ENCODE peak calls at places on chromosomes 1 and 21, in nine cellular contexts. C is A172, T is fibroblast of mammary gland, U is NB4, O is endodermal cell, X is astrocyte, Q is fibroblast of gingiva, H is hypothalamus, K is HS-5. M is an unnamed sample.

GRCh38 chr1:169906938-169907337 is 13.2 kb upstream of the SCYL3 start:
- DNase-seq in C (no peak), T (peak; percentile 89), U (no peak), O (no peak), X (no peak), Q (peak; percentile 84), H (no peak), K (no peak), M (no peak)

GRCh38 chr1:201608635-201609395 is 69.9 kb downstream of the NAV1 start:
- DNase-seq in C (no peak), T (no peak), U (no peak), O (no peak), X (peak; percentile 46), Q (peak; percentile 26), H (no peak), K (no peak), M (no peak)

GRCh38 chr21:39313042-39313456 is 383 bp downstream of the BRWD1 start:
- DNase-seq in C (no peak), T (no peak), U (no peak), O (no peak), X (no peak), Q (no peak), H (no peak), K (no peak), M (peak; percentile 30)

GRCh38 chr1:118028267-118028666 is 98.7 kb downstream of the WDR3 start:
- DNase-seq in C (no peak), T (no peak), U (no peak), O (no peak), X (no peak), Q (no peak), H (no peak), K (no peak), M (no peak)

GRCh38 chr1:200359610-200360163 is 50.1 kb downstream of the ZNF281 start:
- DNase-seq in C (no peak), T (peak; percentile 78), U (peak; percentile 35), O (peak; percentile 40), X (peak; percentile 74), Q (peak; percentile 29), H (no peak), K (no peak), M (no peak)

GRCh38 chr1:167538657-167539056 is 14.9 kb downstream of the CREG1 start:
- DNase-seq in C (peak; percentile 46), T (no peak), U (no peak), O (peak; percentile 87), X (no peak), Q (no peak), H (no peak), K (no peak), M (peak; percentile 27)

GRCh38 chr1:6870086-6870485 is 84.8 kb downstream of the CAMTA1 start:
- DNase-seq in C (no peak), T (no peak), U (no peak), O (no peak), X (peak; percentile 14), Q (peak; percentile 80), H (no peak), K (no peak), M (no peak)

GRCh38 chr1:209104646-209105045 is 478.9 kb upstream of the CAMK1G start:
- DNase-seq in C (no peak), T (no peak), U (no peak), O (no peak), X (no peak), Q (no peak), H (no peak), K (no peak), M (no peak)

GRCh38 chr1:115982399-115982798 is 6.1 kb downstream of the SLC22A15 start:
- DNase-seq in C (no peak), T (no peak), U (peak; percentile 64), O (no peak), X (no peak), Q (no peak), H (no peak), K (no peak), M (no peak)

GRCh38 chr1:167272375-167272957 is 51.8 kb downstream of the POU2F1 start:
- DNase-seq in C (no peak), T (no peak), U (peak; percentile 45), O (no peak), X (no peak), Q (no peak), H (no peak), K (no peak), M (no peak)

GRCh38 chr1:41515131-41515678 is 30.7 kb upstream of the EDN2 start:
- DNase-seq in C (no peak), T (no peak), U (no peak), O (peak; percentile 54), X (no peak), Q (no peak), H (peak; percentile 66), K (no peak), M (peak; percentile 73)

GRCh38 chr1:156836041-156836654 is 19.5 kb upstream of the SH2D2A start:
- DNase-seq in C (no peak), T (no peak), U (no peak), O (no peak), X (no peak), Q (no peak), H (no peak), K (no peak), M (no peak)

GRCh38 chr1:200969726-200970521 is 53.6 kb downstream of the KIF21B start:
- DNase-seq in C (no peak), T (no peak), U (peak; percentile 56), O (peak; percentile 58), X (no peak), Q (no peak), H (no peak), K (no peak), M (no peak)

GRCh38 chr1:224626042-224626441 is 9.9 kb downstream of the CNIH3 start:
- DNase-seq in C (peak; percentile 70), T (peak; percentile 88), U (no peak), O (no peak), X (peak; percentile 96), Q (peak; percentile 36), H (no peak), K (no peak), M (no peak)

GRCh38 chr1:31785020-31785946 is 21.1 kb upstream of the ADGRB2 start:
- DNase-seq in C (no peak), T (no peak), U (peak; percentile 42), O (peak; percentile 41), X (no peak), Q (no peak), H (no peak), K (no peak), M (no peak)

GRCh38 chr1:23322770-23323169 is 21.3 kb downstream of the HNRNPR start:
- DNase-seq in C (no peak), T (no peak), U (no peak), O (no peak), X (no peak), Q (no peak), H (no peak), K (no peak), M (no peak)

GRCh38 chr21:38982096-38982495 is 176.4 kb downstream of the ETS2 start:
- DNase-seq in C (peak; percentile 62), T (no peak), U (no peak), O (peak; percentile 86), X (peak; percentile 43), Q (no peak), H (no peak), K (no peak), M (peak; percentile 86)

GRCh38 chr1:57831624-57832023 is 407.8 kb upstream of the DAB1 start:
- DNase-seq in C (no peak), T (peak; percentile 77), U (no peak), O (no peak), X (peak; percentile 77), Q (peak; percentile 12), H (no peak), K (peak; percentile 49), M (no peak)

GRCh38 chr1:211825990-211826389 is 4.6 kb downstream of the LPGAT1 start:
- DNase-seq in C (peak; percentile 55), T (peak; percentile 60), U (no peak), O (no peak), X (peak; percentile 71), Q (peak; percentile 46), H (no peak), K (peak; percentile 43), M (no peak)

GRCh38 chr21:45281411-45282282 is 6.0 kb downstream of the POFUT2 start:
- DNase-seq in C (no peak), T (no peak), U (no peak), O (peak; percentile 45), X (no peak), Q (no peak), H (peak; percentile 41), K (no peak), M (no peak)

GRCh38 chr1:25090707-25091422 is 141.4 kb downstream of the SYF2 start:
- DNase-seq in C (peak; percentile 42), T (no peak), U (no peak), O (no peak), X (peak; percentile 49), Q (no peak), H (no peak), K (no peak), M (no peak)

GRCh38 chr1:78676347-78676982 is 26.8 kb downstream of the IFI44 start:
- DNase-seq in C (peak; percentile 57), T (peak; percentile 83), U (peak; percentile 62), O (peak; percentile 62), X (peak; percentile 42), Q (peak; percentile 61), H (no peak), K (no peak), M (no peak)

GRCh38 chr1:93997756-93998155 is 88.5 kb upstream of the GCLM start:
- DNase-seq in C (no peak), T (no peak), U (no peak), O (no peak), X (no peak), Q (no peak), H (no peak), K (no peak), M (no peak)

GRCh38 chr21:29306920-29307319 is 8.2 kb downstream of the BACH1 start:
- DNase-seq in C (no peak), T (no peak), U (no peak), O (no peak), X (no peak), Q (no peak), H (no peak), K (no peak), M (no peak)

M was measured in ELF-1.